ENCODE peak calls at places on chromosomes 12 and 14, in nine cellular contexts. V, N, U, S, C, H, M, W and Q are unnamed samples.

GRCh38 chr12:57628280-57629191 is 4.5 kb downstream of the B4GALNT1 start:
- DNase-seq in V (no peak), N (peak), U (no peak), S (no peak), C (no peak), H (no peak), M (peak), W (no peak), Q (no peak)

GRCh38 chr14:92409069-92409468 is 86.1 kb downstream of the SLC24A4 start:
- DNase-seq in V (no peak), N (no peak), U (no peak), S (peak), C (no peak), H (no peak), M (no peak), W (no peak), Q (no peak)

GRCh38 chr14:28756896-28757570 is 9.6 kb upstream of the FOXG1 start:
- DNase-seq in V (no peak), N (no peak), U (no peak), S (peak), C (peak), H (peak), M (peak), W (peak), Q (no peak)

GRCh38 chr12:59041241-59042121 is 121.2 kb upstream of the LRIG3 start:
- DNase-seq in V (no peak), N (no peak), U (peak), S (peak), C (peak), H (no peak), M (no peak), W (no peak), Q (no peak)

GRCh38 chr12:66014818-66015217 is 115.7 kb downstream of the LLPH start:
- DNase-seq in V (no peak), N (no peak), U (peak), S (peak), C (peak), H (peak), M (no peak), W (no peak), Q (no peak)

GRCh38 chr12:58421990-58422389 is 480.6 kb downstream of the ATP23 start:
- DNase-seq in V (no peak), N (no peak), U (no peak), S (no peak), C (no peak), H (no peak), M (no peak), W (no peak), Q (no peak)

GRCh38 chr12:22573181-22573580 is 28.8 kb upstream of the C2CD5 start:
- DNase-seq in V (no peak), N (no peak), U (no peak), S (no peak), C (no peak), H (no peak), M (no peak), W (no peak), Q (no peak)

GRCh38 chr14:89422181-89422951 is 5.3 kb upstream of the FOXN3 start:
- DNase-seq in V (no peak), N (no peak), U (no peak), S (peak), C (no peak), H (no peak), M (no peak), W (no peak), Q (no peak)

GRCh38 chr14:79638647-79639266 is 572.5 kb downstream of the DIO2 start:
- DNase-seq in V (no peak), N (no peak), U (no peak), S (no peak), C (no peak), H (no peak), M (no peak), W (no peak), Q (no peak)

GRCh38 chr14:55057919-55058318 is 6.5 kb downstream of the MAPK1IP1L start:
- DNase-seq in V (no peak), N (no peak), U (no peak), S (no peak), C (no peak), H (no peak), M (no peak), W (no peak), Q (no peak)

GRCh38 chr12:1931642-1932041 is 13.2 kb upstream of the CACNA2D4 start:
- DNase-seq in V (no peak), N (no peak), U (no peak), S (no peak), C (no peak), H (no peak), M (no peak), W (no peak), Q (no peak)

GRCh38 chr12:92146865-92147264 is 1.2 kb upstream of the BTG1 start:
- DNase-seq in V (no peak), N (no peak), U (no peak), S (no peak), C (no peak), H (no peak), M (no peak), W (no peak), Q (no peak)

GRCh38 chr12:64706831-64707230 is 52.4 kb downstream of the GNS start:
- DNase-seq in V (no peak), N (no peak), U (no peak), S (no peak), C (no peak), H (no peak), M (no peak), W (no peak), Q (no peak)

GRCh38 chr12:49100380-49100779 is 5.8 kb upstream of the DHH start:
- DNase-seq in V (no peak), N (no peak), U (no peak), S (no peak), C (no peak), H (no peak), M (no peak), W (no peak), Q (no peak)
- TF ChIP-seq CTCF in V (no peak), N (no peak), U (no peak), S (no peak), C (no peak), H (no peak), M (no peak), W (no peak), Q (no peak)

GRCh38 chr12:118714051-118714460 is 267.3 kb upstream of the SRRM4 start:
- DNase-seq in V (no peak), N (peak), U (no peak), S (no peak), C (no peak), H (peak), M (peak), W (peak), Q (no peak)
- TF ChIP-seq CTCF in V (peak), N (peak), U (peak), S (peak), C (peak), H (peak), M (peak), W (peak), Q (no peak)

DNA sequence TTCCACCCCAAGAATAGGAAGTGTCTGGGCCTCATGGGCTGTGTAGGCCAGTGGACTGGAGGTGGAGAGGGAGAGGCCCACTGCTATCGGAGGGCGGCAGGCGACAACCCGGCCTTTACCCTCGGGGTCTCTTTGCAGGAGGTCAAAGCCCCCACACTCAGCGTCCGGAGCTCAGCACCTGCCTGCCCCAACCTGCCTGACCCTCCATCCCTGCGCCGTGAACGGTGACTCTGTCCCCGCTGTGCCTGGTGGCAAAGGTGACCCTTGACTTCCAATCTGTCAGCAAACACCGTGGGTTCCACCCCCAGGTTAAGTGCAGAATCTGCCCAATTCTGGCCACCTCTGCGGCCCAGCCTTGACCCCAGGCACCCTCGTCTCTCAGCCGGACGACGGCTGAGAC is 15.7 kb upstream of the GALNT9 start:
- DNase-seq in V (no peak), N (no peak), U (no peak), S (no peak), C (no peak), H (no peak), M (no peak), W (no peak), Q (no peak)
- TF ChIP-seq CTCF in V (no peak), N (no peak), U (no peak), S (no peak), C (no peak), H (no peak), M (no peak), W (no peak), Q (no peak)

DNA sequence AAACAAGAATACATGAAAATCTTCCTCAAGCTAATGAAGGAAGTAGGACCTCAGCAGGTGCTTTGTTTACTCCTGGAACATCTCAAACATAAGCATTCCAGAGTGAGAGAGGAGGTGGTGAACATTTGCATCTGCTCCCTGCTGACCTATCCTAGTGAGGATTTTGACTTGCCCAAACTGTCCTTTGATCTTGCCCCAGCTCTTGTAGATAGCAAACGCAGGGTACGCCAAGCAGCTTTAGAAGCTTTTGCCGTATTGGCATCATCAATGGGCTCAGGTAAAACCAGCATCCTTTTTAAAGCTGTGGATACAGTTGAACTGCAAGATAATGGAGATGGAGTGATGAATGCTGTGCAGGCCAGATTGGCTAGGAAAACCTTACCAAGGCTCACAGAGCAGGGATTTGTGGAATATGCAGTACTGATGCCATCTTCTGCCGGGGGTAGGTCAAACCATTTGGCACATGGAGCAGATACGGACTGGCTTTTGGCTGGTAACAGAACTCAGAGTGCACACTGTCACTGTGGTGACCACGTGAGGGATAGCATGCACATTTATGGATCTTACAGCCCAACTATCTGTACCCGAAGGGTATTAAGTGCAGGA is 1.9 kb downstream of the TOGARAM1 start:
- DNase-seq in V (no peak), N (no peak), U (peak), S (no peak), C (peak), H (peak), M (no peak), W (no peak), Q (no peak)
- TF ChIP-seq CTCF in V (no peak), N (no peak), U (no peak), S (no peak), C (no peak), H (peak), M (no peak), W (no peak), Q (no peak)

GRCh38 chr14:81936348-81936747 is 402.7 kb upstream of the SEL1L start:
- DNase-seq in V (no peak), N (no peak), U (no peak), S (no peak), C (no peak), H (no peak), M (no peak), W (no peak), Q (no peak)

GRCh38 chr14:81938341-81938740 is 404.7 kb upstream of the SEL1L start:
- DNase-seq in V (no peak), N (no peak), U (no peak), S (no peak), C (no peak), H (no peak), M (no peak), W (no peak), Q (no peak)

GRCh38 chr14:81936902-81937301 is 403.2 kb upstream of the SEL1L start:
- DNase-seq in V (no peak), N (no peak), U (no peak), S (no peak), C (no peak), H (no peak), M (no peak), W (no peak), Q (no peak)

GRCh38 chr14:81942071-81942470 is 408.4 kb upstream of the SEL1L start:
- DNase-seq in V (no peak), N (no peak), U (no peak), S (no peak), C (no peak), H (no peak), M (no peak), W (no peak), Q (no peak)

DNA sequence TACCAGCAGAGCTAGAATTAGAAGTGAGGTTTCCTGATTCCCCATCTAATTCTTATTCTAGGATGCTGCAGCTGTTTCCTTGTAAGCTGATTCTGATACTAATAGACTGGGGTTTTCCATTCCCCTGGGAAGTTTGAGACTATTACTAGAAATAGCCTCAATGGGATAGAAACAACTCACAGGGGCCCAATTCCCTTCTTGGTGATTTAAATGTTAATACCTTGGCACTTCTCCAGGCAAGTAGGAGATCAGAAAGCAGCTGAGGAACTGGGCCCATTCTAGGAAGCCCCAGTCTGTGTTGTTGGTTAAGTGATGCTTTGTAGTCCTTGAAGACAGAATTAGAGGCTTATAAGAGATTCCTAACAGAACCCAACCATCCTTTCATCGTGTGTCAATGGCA is 407.0 kb upstream of the SEL1L start:
- DNase-seq in V (no peak), N (no peak), U (no peak), S (no peak), C (no peak), H (no peak), M (no peak), W (no peak), Q (no peak)
- TF ChIP-seq CTCF in V (no peak), N (no peak), U (no peak), S (no peak), C (no peak), H (no peak), M (no peak), W (no peak), Q (no peak)

GRCh38 chr12:47307680-47308399 is 228.1 kb upstream of the AMIGO2 start:
- DNase-seq in V (no peak), N (no peak), U (peak), S (peak), C (peak), H (peak), M (peak), W (peak), Q (peak)
- TF ChIP-seq CTCF in V (no peak), N (peak), U (peak), S (peak), C (peak), H (peak), M (peak), W (peak), Q (peak)

DNA sequence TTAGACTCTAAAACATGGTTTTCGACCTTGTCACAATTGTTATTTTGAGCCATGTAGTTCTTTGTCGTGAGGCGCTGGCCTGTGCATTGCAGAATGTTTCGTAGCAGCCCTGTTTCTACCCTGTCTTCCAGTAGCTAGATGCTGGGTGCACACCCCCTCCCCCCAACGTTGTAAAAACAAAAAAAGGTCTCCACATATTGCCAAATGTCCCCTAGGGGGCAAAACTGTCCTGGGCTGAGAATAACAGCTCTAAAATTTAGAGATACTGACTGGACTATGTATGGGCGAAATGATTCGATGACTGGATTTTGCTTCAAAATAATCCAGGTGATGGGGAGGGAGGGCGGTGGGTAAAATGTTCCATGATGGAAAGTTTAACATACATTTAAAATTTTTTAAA is 126.1 kb upstream of the FUT8 start:
- DNase-seq in V (no peak), N (no peak), U (no peak), S (peak), C (no peak), H (peak), M (no peak), W (no peak), Q (no peak)
- TF ChIP-seq CTCF in V (no peak), N (peak), U (no peak), S (peak), C (peak), H (peak), M (peak), W (no peak), Q (no peak)

GRCh38 chr12:34384693-34385092 is 362.4 kb downstream of the ALG10 start:
- DNase-seq in V (no peak), N (no peak), U (no peak), S (no peak), C (no peak), H (no peak), M (no peak), W (no peak), Q (no peak)
- TF ChIP-seq CTCF in V (no peak), N (no peak), U (no peak), S (no peak), C (no peak), H (no peak), M (no peak), W (no peak), Q (no peak)